ENCODE peak calls at places on chromosomes 2 and 18, in eight cellular contexts. A is PC-9, W is GM12865, H is astrocyte, P is stomach, Y is ovary, X is gastrocnemius medialis, S is pons. D is an unnamed sample.

GRCh38 chr2:37388074-37388473 is 43.6 kb downstream of the QPCT start:
- DNase-seq in A (peak), W (no peak), H (peak), P (no peak), Y (no peak), X (no peak), S (no peak), D (no peak)

GRCh38 chr2:234091432-234091879 is 41.0 kb downstream of the SPP2 start:
- DNase-seq in A (peak), W (no peak), H (peak), P (peak), Y (no peak), X (no peak), S (peak), D (no peak)

GRCh38 chr2:9232886-9233285 is 26.3 kb downstream of the ASAP2 start:
- DNase-seq in A (peak), W (no peak), H (peak), P (no peak), Y (no peak), X (no peak), S (no peak), D (no peak)

GRCh38 chr2:168712053-168712452 is 90.4 kb upstream of the NOSTRIN start:
- DNase-seq in A (no peak), W (peak), H (no peak), P (no peak), Y (no peak), X (no peak), S (no peak), D (no peak)

GRCh38 chr2:12555012-12555645 is 161.6 kb upstream of the TRIB2 start:
- DNase-seq in A (peak), W (no peak), H (peak), P (no peak), Y (no peak), X (no peak), S (peak), D (no peak)

GRCh38 chr2:18169121-18169786 is 290.8 kb downstream of the KCNS3 start:
- DNase-seq in A (no peak), W (no peak), H (no peak), P (no peak), Y (no peak), X (no peak), S (no peak), D (no peak)

GRCh38 chr2:64543006-64543697 is 19.0 kb downstream of the AFTPH start:
- DNase-seq in A (peak), W (no peak), H (no peak), P (no peak), Y (no peak), X (no peak), S (no peak), D (no peak)

GRCh38 chr2:241997017-241997416 is 127.5 kb downstream of the RTP5 start:
- DNase-seq in A (no peak), W (no peak), H (no peak), P (peak), Y (no peak), X (no peak), S (no peak), D (no peak)

GRCh38 chr2:53970095-53970897 is 497 bp downstream of the PSME4 start:
- DNase-seq in A (peak), W (peak), H (peak), P (peak), Y (peak), X (peak), S (peak), D (no peak)

GRCh38 chr18:31572368-31572767 is 19.3 kb upstream of the TTR start:
- DNase-seq in A (no peak), W (no peak), H (no peak), P (no peak), Y (no peak), X (no peak), S (no peak), D (no peak)

GRCh38 chr2:100865819-100866462 is 46.0 kb downstream of the NPAS2 start:
- DNase-seq in A (peak), W (no peak), H (no peak), P (peak), Y (no peak), X (no peak), S (no peak), D (no peak)

D was measured in NCI-H1417 treated with DMSO at 0.1 percent for 48 hours.